ENCODE peak calls at places on chromosomes 13 and 19, in nine cellular contexts. D, S, I, X, U, O, W, K and Q are unnamed samples.

GRCh38 chr13:24998433-24998832 is 97.5 kb upstream of the PABPC3 start:
- DNase-seq in X (no peak), W (no peak), I (no peak), S (no peak), U (no peak), K (no peak), O (no peak), D (no peak), Q (no peak)

GRCh38 chr13:93004919-93005318 is 221.7 kb upstream of the GPC6 start:
- DNase-seq in W (no peak), D (no peak), X (no peak), I (peak), U (no peak), S (no peak), K (peak), O (no peak), Q (no peak)

GRCh38 chr19:48401277-48401676 is 7.8 kb downstream of the GRIN2D start:
- DNase-seq in K (peak), D (no peak), I (no peak), X (no peak), W (no peak), S (no peak), O (no peak), U (no peak), Q (no peak)

GRCh38 chr13:19156013-19156825 is 25.4 kb downstream of the TUBA3C start:
- DNase-seq in S (no peak), X (no peak), U (no peak), K (no peak), I (no peak), W (no peak), D (no peak), O (no peak), Q (no peak)

GRCh38 chr19:15280915-15281683 is 48.9 kb upstream of the EPHX3 start:
- DNase-seq in D (no peak), I (no peak), K (no peak), X (peak), W (peak), S (peak), O (no peak), U (peak), Q (no peak)

GRCh38 chr19:10508707-10509106 is 5.6 kb upstream of the KEAP1 start:
- DNase-seq in I (no peak), D (no peak), U (no peak), W (no peak), S (peak), K (no peak), O (peak), X (peak), Q (no peak)

GRCh38 chr19:19081642-19082151 is 17.9 kb downstream of the SLC25A42 start:
- DNase-seq in W (no peak), K (no peak), S (no peak), X (no peak), O (no peak), D (no peak), U (no peak), I (no peak), Q (no peak)

GRCh38 chr19:47756953-47757608 is 11.7 kb downstream of the NOP53 start:
- DNase-seq in W (no peak), S (no peak), D (no peak), O (no peak), K (no peak), U (no peak), X (no peak), I (no peak), Q (no peak)

GRCh38 chr13:80664930-80665329 is 324.0 kb upstream of the SPRY2 start:
- DNase-seq in K (no peak), D (no peak), U (no peak), O (no peak), S (no peak), I (no peak), W (no peak), X (no peak), Q (no peak)

GRCh38 chr13:46041335-46041934 is 11.1 kb downstream of the ZC3H13 start:
- DNase-seq in X (peak), D (no peak), S (no peak), I (no peak), O (no peak), W (no peak), U (no peak), K (no peak), Q (no peak)

GRCh38 chr13:113929628-113930615 is 44.0 kb downstream of the C13orf46 start:
- DNase-seq in U (no peak), K (peak), X (no peak), I (no peak), D (no peak), W (no peak), O (no peak), S (no peak), Q (no peak)

GRCh38 chr13:39119422-39119821 is 81.2 kb downstream of the NHLRC3 start:
- DNase-seq in O (no peak), U (no peak), S (no peak), W (no peak), K (no peak), X (no peak), I (no peak), D (no peak), Q (no peak)

GRCh38 chr13:49098198-49098597 is 121.9 kb upstream of the MLNR start:
- DNase-seq in S (no peak), D (no peak), W (no peak), O (no peak), U (no peak), K (no peak), X (peak), I (no peak), Q (no peak)

GRCh38 chr19:57829316-57829715 is 783 bp upstream of the ZNF587B start:
- DNase-seq in X (no peak), O (no peak), K (no peak), S (no peak), W (no peak), I (no peak), D (no peak), U (no peak), Q (no peak)

GRCh38 chr13:112999414-113000177 is 30.6 kb downstream of the MCF2L start:
- DNase-seq in I (no peak), W (no peak), O (no peak), X (no peak), K (no peak), S (no peak), D (no peak), U (no peak), Q (no peak)

GRCh38 chr13:102847272-102848234 is 1.7 kb downstream of the ERCC5 start:
- DNase-seq in K (peak), D (no peak), W (peak), U (no peak), X (peak), S (peak), I (peak), O (no peak), Q (peak)

GRCh38 chr13:28423010-28423409 is 71.9 kb downstream of the FLT1 start:
- DNase-seq in W (no peak), X (no peak), S (peak), U (no peak), I (no peak), K (no peak), O (no peak), D (no peak), Q (peak)

GRCh38 chr13:50989476-50989875 is 79.9 kb downstream of the RNASEH2B start:
- DNase-seq in D (no peak), I (no peak), K (peak), W (no peak), U (no peak), S (no peak), X (peak), O (no peak), Q (no peak)

GRCh38 chr19:15622991-15623390 is 8.0 kb downstream of the CYP4F8 start:
- DNase-seq in U (no peak), K (no peak), X (no peak), S (no peak), D (no peak), O (no peak), W (no peak), I (no peak), Q (no peak)

GRCh38 chr19:18254546-18255500 is 19.4 kb downstream of the IQCN start:
- DNase-seq in K (peak), O (no peak), X (no peak), W (peak), D (no peak), S (no peak), I (peak), U (no peak), Q (no peak)

GRCh38 chr13:27920677-27921420 is 1.0 kb downstream of the PDX1 start:
- DNase-seq in X (no peak), K (peak), S (no peak), O (peak), W (no peak), U (no peak), I (no peak), D (no peak), Q (no peak)

GRCh38 chr13:74090397-74090796 is 43.8 kb downstream of the KLF12 start:
- DNase-seq in O (no peak), S (no peak), K (no peak), U (no peak), W (no peak), X (no peak), I (no peak), D (no peak), Q (no peak)

GRCh38 chr13:101545521-101545920 is 93.0 kb downstream of the ITGBL1 start:
- DNase-seq in I (no peak), O (no peak), S (no peak), X (peak), W (no peak), D (no peak), U (no peak), K (no peak), Q (no peak)

GRCh38 chr13:102484329-102484728 is 82.5 kb upstream of the FGF14 start:
- DNase-seq in X (peak), O (no peak), S (no peak), W (no peak), K (peak), I (peak), D (no peak), U (no peak), Q (no peak)

GRCh38 chr19:13681509-13681908 is 82.8 kb upstream of the MRI1 start:
- DNase-seq in S (no peak), I (no peak), X (no peak), K (no peak), D (no peak), W (no peak), O (no peak), U (no peak), Q (no peak)

GRCh38 chr13:22848539-22849052 is 332.2 kb upstream of the SGCG start:
- DNase-seq in X (no peak), K (peak), U (no peak), S (no peak), W (no peak), D (no peak), O (peak), I (no peak), Q (no peak)

GRCh38 chr13:112752711-112753541 is 63.1 kb downstream of the ATP11A start:
- DNase-seq in W (no peak), I (no peak), K (no peak), S (no peak), X (no peak), U (peak), D (no peak), O (no peak), Q (no peak)